ENCODE peak calls at places on chromosome 20, in nine cellular contexts. One of them, this sample, is unnamed.

GRCh38 chr20:5654557-5654956 is 95.6 kb upstream of the SHLD1 start:
- DNase-seq in testis: no peak
- DNase-seq in AG09319: no peak
- DNase-seq in pancreas: no peak
- DNase-seq in fibroblast of mammary gland: peak; percentile 93
- DNase-seq in GM13976: no peak
- DNase-seq in K562: peak; percentile 48
- DNase-seq in AG04450: peak; percentile 79
- DNase-seq in Calu3: no peak
- DNase-seq in this sample: no peak

GRCh38 chr20:57787151-57787968 is 77.5 kb upstream of the PMEPA1 start:
- DNase-seq in pancreas: no peak
- DNase-seq in Calu3: no peak
- DNase-seq in AG04450: no peak
- DNase-seq in AG09319: no peak
- DNase-seq in K562: no peak
- DNase-seq in fibroblast of mammary gland: no peak
- DNase-seq in testis: no peak
- DNase-seq in GM13976: no peak
- DNase-seq in this sample: no peak

GRCh38 chr20:4776079-4776630 is 54.4 kb downstream of the PRND start:
- DNase-seq in fibroblast of mammary gland: no peak
- DNase-seq in testis: no peak
- DNase-seq in K562: no peak
- DNase-seq in AG09319: no peak
- DNase-seq in pancreas: no peak
- DNase-seq in AG04450: no peak
- DNase-seq in Calu3: no peak
- DNase-seq in GM13976: no peak
- DNase-seq in this sample: peak; percentile 71

GRCh38 chr20:43665466-43666176 is 1.3 kb upstream of the MYBL2 start:
- DNase-seq in testis: no peak
- DNase-seq in GM13976: no peak
- DNase-seq in pancreas: no peak
- DNase-seq in Calu3: no peak
- DNase-seq in AG04450: no peak
- DNase-seq in K562: no peak
- DNase-seq in fibroblast of mammary gland: no peak
- DNase-seq in AG09319: no peak
- DNase-seq in this sample: no peak

GRCh38 chr20:29410805-29411457 is 1846.5 kb upstream of the DEFB115 start:
- DNase-seq in testis: no peak
- DNase-seq in pancreas: peak; percentile 55
- DNase-seq in AG04450: no peak
- DNase-seq in Calu3: no peak
- DNase-seq in GM13976: peak; percentile 16
- DNase-seq in AG09319: no peak
- DNase-seq in K562: no peak
- DNase-seq in fibroblast of mammary gland: no peak
- DNase-seq in this sample: no peak

GRCh38 chr20:63273635-63274380 is 1.2 kb downstream of the ARFGAP1 start:
- DNase-seq in pancreas: no peak
- DNase-seq in AG04450: peak; percentile 47
- DNase-seq in AG09319: peak; percentile 7
- DNase-seq in testis: no peak
- DNase-seq in fibroblast of mammary gland: peak; percentile 91
- DNase-seq in K562: peak; percentile 73
- DNase-seq in Calu3: no peak
- DNase-seq in GM13976: no peak
- DNase-seq in this sample: no peak

GRCh38 chr20:15637971-15638754 is 935.1 kb downstream of the KIF16B start:
- DNase-seq in K562: no peak
- DNase-seq in AG09319: no peak
- DNase-seq in fibroblast of mammary gland: no peak
- DNase-seq in GM13976: no peak
- DNase-seq in AG04450: no peak
- DNase-seq in testis: no peak
- DNase-seq in Calu3: no peak
- DNase-seq in pancreas: no peak
- DNase-seq in this sample: no peak

GRCh38 chr20:8082999-8083398 is 49.1 kb upstream of the PLCB1 start:
- DNase-seq in GM13976: no peak
- DNase-seq in testis: no peak
- DNase-seq in fibroblast of mammary gland: peak; percentile 82
- DNase-seq in AG09319: no peak
- DNase-seq in pancreas: no peak
- DNase-seq in Calu3: no peak
- DNase-seq in K562: no peak
- DNase-seq in AG04450: no peak
- DNase-seq in this sample: no peak

GRCh38 chr20:12036142-12036541 is 118.4 kb downstream of the BTBD3 start:
- DNase-seq in testis: peak; percentile 28
- DNase-seq in AG09319: no peak
- DNase-seq in pancreas: no peak
- DNase-seq in Calu3: no peak
- DNase-seq in AG04450: no peak
- DNase-seq in fibroblast of mammary gland: no peak
- DNase-seq in K562: no peak
- DNase-seq in GM13976: no peak
- DNase-seq in this sample: no peak

GRCh38 chr20:11232249-11232648 is 558.5 kb upstream of the JAG1 start:
- DNase-seq in Calu3: no peak
- DNase-seq in AG04450: no peak
- DNase-seq in testis: no peak
- DNase-seq in K562: no peak
- DNase-seq in fibroblast of mammary gland: no peak
- DNase-seq in GM13976: no peak
- DNase-seq in AG09319: no peak
- DNase-seq in pancreas: no peak
- DNase-seq in this sample: no peak

GRCh38 chr20:44203161-44203560 is 7.4 kb downstream of the OSER1 start:
- DNase-seq in AG04450: no peak
- DNase-seq in AG09319: no peak
- DNase-seq in testis: no peak
- DNase-seq in GM13976: no peak
- DNase-seq in Calu3: no peak
- DNase-seq in fibroblast of mammary gland: no peak
- DNase-seq in pancreas: no peak
- DNase-seq in K562: no peak
- DNase-seq in this sample: no peak

GRCh38 chr20:63306673-63307537 is 13.9 kb downstream of the COL20A1 start:
- DNase-seq in GM13976: no peak
- DNase-seq in K562: no peak
- DNase-seq in AG04450: no peak
- DNase-seq in AG09319: no peak
- DNase-seq in Calu3: no peak
- DNase-seq in fibroblast of mammary gland: no peak
- DNase-seq in pancreas: peak; percentile 70
- DNase-seq in testis: no peak
- DNase-seq in this sample: no peak

GRCh38 chr20:61056627-61057312 is 195.3 kb upstream of the CDH4 start:
- DNase-seq in GM13976: no peak
- DNase-seq in testis: no peak
- DNase-seq in K562: no peak
- DNase-seq in AG09319: no peak
- DNase-seq in pancreas: no peak
- DNase-seq in AG04450: no peak
- DNase-seq in Calu3: no peak
- DNase-seq in fibroblast of mammary gland: no peak
- DNase-seq in this sample: no peak

GRCh38 chr20:64069614-64070243 is 6.7 kb downstream of the TCEA2 start:
- DNase-seq in fibroblast of mammary gland: no peak
- DNase-seq in GM13976: peak; percentile 75
- DNase-seq in pancreas: no peak
- DNase-seq in testis: peak; percentile 37
- DNase-seq in AG04450: no peak
- DNase-seq in AG09319: no peak
- DNase-seq in K562: no peak
- DNase-seq in Calu3: peak; percentile 84
- DNase-seq in this sample: no peak

GRCh38 chr20:40506567-40506966 is 182.5 kb downstream of the MAFB start:
- DNase-seq in AG04450: peak; percentile 74
- DNase-seq in Calu3: peak; percentile 94
- DNase-seq in fibroblast of mammary gland: peak; percentile 99
- DNase-seq in AG09319: peak; percentile 96
- DNase-seq in pancreas: peak; percentile 35
- DNase-seq in GM13976: no peak
- DNase-seq in testis: peak; percentile 57
- DNase-seq in K562: peak; percentile 35
- DNase-seq in this sample: peak; percentile 90

GRCh38 chr20:41213150-41213820 is 75.9 kb downstream of the PLCG1 start:
- DNase-seq in K562: peak; percentile 24
- DNase-seq in testis: no peak
- DNase-seq in GM13976: no peak
- DNase-seq in AG04450: no peak
- DNase-seq in AG09319: no peak
- DNase-seq in fibroblast of mammary gland: peak; percentile 40
- DNase-seq in Calu3: no peak
- DNase-seq in pancreas: no peak
- DNase-seq in this sample: no peak

GRCh38 chr20:58839474-58839874 is 11.2 kb downstream of the GNAS-AS1 start:
- DNase-seq in pancreas: peak; percentile 67
- DNase-seq in GM13976: no peak
- DNase-seq in AG04450: no peak
- DNase-seq in Calu3: peak; percentile 44
- DNase-seq in testis: peak; percentile 65
- DNase-seq in fibroblast of mammary gland: peak; percentile 17
- DNase-seq in K562: peak; percentile 50
- DNase-seq in AG09319: no peak
- DNase-seq in this sample: peak; percentile 44
- TF ChIP-seq CTCF in pancreas: no peak
- TF ChIP-seq CTCF in GM13976: peak; percentile 27
- TF ChIP-seq CTCF in AG04450: peak; percentile 48
- TF ChIP-seq CTCF in Calu3: peak; percentile 24
- TF ChIP-seq CTCF in testis: peak; percentile 38
- TF ChIP-seq CTCF in fibroblast of mammary gland: peak; percentile 22
- TF ChIP-seq CTCF in K562: peak; percentile 59
- TF ChIP-seq CTCF in AG09319: peak; percentile 28
- TF ChIP-seq CTCF in this sample: peak; percentile 12

DNA sequence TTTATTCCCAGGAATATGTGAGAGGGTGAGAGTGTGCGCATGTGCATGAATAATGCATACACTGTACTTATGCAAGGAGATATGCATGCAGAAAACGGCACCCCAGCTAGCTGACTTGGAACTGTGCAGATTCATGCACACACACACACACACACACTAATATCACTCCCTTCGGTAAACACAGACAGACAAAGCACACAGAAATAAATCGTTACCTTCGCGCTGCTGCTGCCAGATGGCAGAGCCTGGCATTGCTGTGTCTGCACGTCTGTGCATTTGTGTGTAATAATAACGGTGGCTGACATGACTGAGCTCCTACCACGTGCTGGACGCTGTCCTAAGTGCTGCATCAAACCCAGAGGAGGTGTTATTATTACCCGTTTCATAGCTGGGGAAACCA is 36.8 kb downstream of the PREX1 start:
- DNase-seq in Calu3: no peak
- DNase-seq in GM13976: no peak
- DNase-seq in K562: no peak
- DNase-seq in AG04450: no peak
- DNase-seq in AG09319: no peak
- DNase-seq in fibroblast of mammary gland: no peak
- DNase-seq in testis: no peak
- DNase-seq in pancreas: no peak
- DNase-seq in this sample: peak; percentile 68
- TF ChIP-seq CTCF in Calu3: no peak
- TF ChIP-seq CTCF in GM13976: no peak
- TF ChIP-seq CTCF in K562: no peak
- TF ChIP-seq CTCF in AG04450: no peak
- TF ChIP-seq CTCF in AG09319: no peak
- TF ChIP-seq CTCF in fibroblast of mammary gland: no peak
- TF ChIP-seq CTCF in testis: no peak
- TF ChIP-seq CTCF in pancreas: no peak
- TF ChIP-seq CTCF in this sample: peak; percentile 21

GRCh38 chr20:18018100-18018499 is 39.6 kb downstream of the OVOL2 start:
- DNase-seq in fibroblast of mammary gland: no peak
- DNase-seq in K562: no peak
- DNase-seq in AG04450: no peak
- DNase-seq in pancreas: no peak
- DNase-seq in testis: no peak
- DNase-seq in Calu3: no peak
- DNase-seq in GM13976: no peak
- DNase-seq in AG09319: no peak
- DNase-seq in this sample: no peak

GRCh38 chr20:18016772-18017171 is 40.9 kb downstream of the OVOL2 start:
- DNase-seq in K562: no peak
- DNase-seq in AG04450: no peak
- DNase-seq in GM13976: no peak
- DNase-seq in Calu3: no peak
- DNase-seq in testis: no peak
- DNase-seq in pancreas: no peak
- DNase-seq in fibroblast of mammary gland: no peak
- DNase-seq in AG09319: no peak
- DNase-seq in this sample: no peak

GRCh38 chr20:18020931-18021330 is 36.8 kb downstream of the OVOL2 start:
- DNase-seq in AG09319: no peak
- DNase-seq in fibroblast of mammary gland: no peak
- DNase-seq in AG04450: no peak
- DNase-seq in K562: no peak
- DNase-seq in pancreas: no peak
- DNase-seq in GM13976: no peak
- DNase-seq in Calu3: no peak
- DNase-seq in testis: no peak
- DNase-seq in this sample: no peak

GRCh38 chr20:18024606-18025127 is 33.0 kb downstream of the OVOL2 start:
- DNase-seq in pancreas: peak; percentile 36
- DNase-seq in AG04450: no peak
- DNase-seq in Calu3: no peak
- DNase-seq in testis: no peak
- DNase-seq in GM13976: no peak
- DNase-seq in AG09319: no peak
- DNase-seq in fibroblast of mammary gland: no peak
- DNase-seq in K562: no peak
- DNase-seq in this sample: no peak

DNA sequence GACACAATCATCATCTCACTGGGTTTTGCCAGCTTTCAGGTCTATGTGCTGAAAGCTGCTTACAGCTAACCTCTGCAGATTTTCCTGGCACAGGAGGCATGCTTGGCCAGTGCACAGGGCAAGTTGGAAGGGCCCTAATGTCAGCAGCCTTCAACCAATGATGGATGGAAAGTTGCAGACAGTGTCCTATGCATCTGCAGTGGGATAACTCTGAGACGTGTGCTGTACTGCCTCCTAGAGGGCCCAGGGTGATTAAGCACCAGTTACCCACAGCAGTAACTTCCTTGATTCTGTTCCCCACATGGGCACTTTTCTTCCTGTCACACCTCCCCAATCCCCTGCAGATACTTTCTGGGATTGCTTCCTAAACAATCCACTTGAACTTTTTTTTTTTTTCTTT is 38.6 kb downstream of the OVOL2 start:
- DNase-seq in GM13976: peak; percentile 79
- DNase-seq in AG04450: no peak
- DNase-seq in AG09319: no peak
- DNase-seq in Calu3: no peak
- DNase-seq in pancreas: no peak
- DNase-seq in fibroblast of mammary gland: peak; percentile 32
- DNase-seq in testis: peak; percentile 19
- DNase-seq in K562: peak; percentile 21
- DNase-seq in this sample: no peak
- TF ChIP-seq CTCF in GM13976: peak; percentile 73
- TF ChIP-seq CTCF in AG04450: peak; percentile 32
- TF ChIP-seq CTCF in AG09319: peak; percentile 29
- TF ChIP-seq CTCF in Calu3: no peak
- TF ChIP-seq CTCF in pancreas: no peak
- TF ChIP-seq CTCF in fibroblast of mammary gland: peak; percentile 56
- TF ChIP-seq CTCF in testis: no peak
- TF ChIP-seq CTCF in K562: peak; percentile 62
- TF ChIP-seq CTCF in this sample: peak; percentile 28

GRCh38 chr20:53493201-53493908 is 100.3 kb downstream of the ZNF217 start:
- DNase-seq in AG09319: no peak
- DNase-seq in Calu3: no peak
- DNase-seq in AG04450: no peak
- DNase-seq in fibroblast of mammary gland: peak; percentile 59
- DNase-seq in testis: peak; percentile 45
- DNase-seq in K562: no peak
- DNase-seq in pancreas: no peak
- DNase-seq in GM13976: no peak
- DNase-seq in this sample: no peak
- TF ChIP-seq CTCF in AG09319: peak; percentile 31
- TF ChIP-seq CTCF in Calu3: no peak
- TF ChIP-seq CTCF in AG04450: no peak
- TF ChIP-seq CTCF in fibroblast of mammary gland: peak; percentile 33
- TF ChIP-seq CTCF in testis: peak; percentile 11
- TF ChIP-seq CTCF in K562: no peak
- TF ChIP-seq CTCF in pancreas: no peak
- TF ChIP-seq CTCF in GM13976: no peak
- TF ChIP-seq CTCF in this sample: no peak

This sample was measured in right lobe of liver.